ENCODE peak calls at places on chromosomes 3 and 15, in six cellular contexts. One of them, this sample, is unnamed.

GRCh38 chr15:76426941-76427340 is 90.4 kb downstream of the ISL2 start:
- DNase-seq in heart left ventricle: no peak
- DNase-seq in uterus: no peak
- DNase-seq in foreskin fibroblast: no peak
- DNase-seq in choroid plexus epithelial cell: no peak
- DNase-seq in AG09309: no peak
- DNase-seq in this sample: no peak

GRCh38 chr15:38768970-38769369 is 204.4 kb upstream of the RASGRP1 start:
- DNase-seq in heart left ventricle: no peak
- DNase-seq in uterus: peak
- DNase-seq in foreskin fibroblast: peak
- DNase-seq in choroid plexus epithelial cell: peak
- DNase-seq in AG09309: no peak
- DNase-seq in this sample: peak

GRCh38 chr3:173690542-173690941 is 293.0 kb downstream of the NLGN1 start:
- DNase-seq in heart left ventricle: no peak
- DNase-seq in uterus: no peak
- DNase-seq in foreskin fibroblast: peak
- DNase-seq in choroid plexus epithelial cell: peak
- DNase-seq in AG09309: no peak
- DNase-seq in this sample: peak

GRCh38 chr15:100897873-100898490 is 18.4 kb downstream of the ALDH1A3 start:
- DNase-seq in heart left ventricle: no peak
- DNase-seq in uterus: no peak
- DNase-seq in foreskin fibroblast: no peak
- DNase-seq in choroid plexus epithelial cell: no peak
- DNase-seq in AG09309: no peak
- DNase-seq in this sample: no peak

GRCh38 chr15:50593761-50594160 is 47.3 kb upstream of the USP50 start:
- DNase-seq in heart left ventricle: no peak
- DNase-seq in uterus: no peak
- DNase-seq in foreskin fibroblast: no peak
- DNase-seq in choroid plexus epithelial cell: no peak
- DNase-seq in AG09309: no peak
- DNase-seq in this sample: no peak

GRCh38 chr15:101608182-101608581 is 44.0 kb downstream of the TM2D3 start:
- DNase-seq in heart left ventricle: no peak
- DNase-seq in uterus: no peak
- DNase-seq in foreskin fibroblast: no peak
- DNase-seq in choroid plexus epithelial cell: peak
- DNase-seq in AG09309: no peak
- DNase-seq in this sample: no peak

GRCh38 chr15:99485153-99485947 is 80.4 kb upstream of the MEF2A start:
- DNase-seq in heart left ventricle: peak
- DNase-seq in uterus: no peak
- DNase-seq in foreskin fibroblast: no peak
- DNase-seq in choroid plexus epithelial cell: no peak
- DNase-seq in AG09309: no peak
- DNase-seq in this sample: no peak

GRCh38 chr3:71728632-71729342 is 3.6 kb upstream of the EIF4E3 start:
- DNase-seq in heart left ventricle: no peak
- DNase-seq in uterus: no peak
- DNase-seq in foreskin fibroblast: no peak
- DNase-seq in choroid plexus epithelial cell: no peak
- DNase-seq in AG09309: no peak
- DNase-seq in this sample: no peak

GRCh38 chr15:76932090-76932966 is 779 bp downstream of the RCN2 start:
- DNase-seq in heart left ventricle: no peak
- DNase-seq in uterus: no peak
- DNase-seq in foreskin fibroblast: peak
- DNase-seq in choroid plexus epithelial cell: peak
- DNase-seq in AG09309: no peak
- DNase-seq in this sample: peak

GRCh38 chr15:49674370-49674769 is 53.5 kb downstream of the DTWD1 start:
- DNase-seq in heart left ventricle: no peak
- DNase-seq in uterus: no peak
- DNase-seq in foreskin fibroblast: no peak
- DNase-seq in choroid plexus epithelial cell: no peak
- DNase-seq in AG09309: no peak
- DNase-seq in this sample: no peak

GRCh38 chr3:49805367-49805782 is 2.3 kb downstream of the INKA1 start:
- DNase-seq in heart left ventricle: peak
- DNase-seq in uterus: peak
- DNase-seq in foreskin fibroblast: peak
- DNase-seq in choroid plexus epithelial cell: peak
- DNase-seq in AG09309: peak
- DNase-seq in this sample: peak

GRCh38 chr3:33586402-33586801 is 131.7 kb downstream of the CLASP2 start:
- DNase-seq in heart left ventricle: no peak
- DNase-seq in uterus: no peak
- DNase-seq in foreskin fibroblast: no peak
- DNase-seq in choroid plexus epithelial cell: no peak
- DNase-seq in AG09309: no peak
- DNase-seq in this sample: no peak

GRCh38 chr15:59294574-59294960 is 78.1 kb downstream of the MYO1E start:
- DNase-seq in heart left ventricle: no peak
- DNase-seq in uterus: no peak
- DNase-seq in foreskin fibroblast: peak
- DNase-seq in choroid plexus epithelial cell: peak
- DNase-seq in AG09309: peak
- DNase-seq in this sample: no peak

GRCh38 chr3:29240248-29240647 is 40.6 kb upstream of the RBMS3 start:
- DNase-seq in heart left ventricle: no peak
- DNase-seq in uterus: no peak
- DNase-seq in foreskin fibroblast: peak
- DNase-seq in choroid plexus epithelial cell: peak
- DNase-seq in AG09309: no peak
- DNase-seq in this sample: peak

GRCh38 chr3:189267981-189268613 is 96.3 kb downstream of the TPRG1 start:
- DNase-seq in heart left ventricle: no peak
- DNase-seq in uterus: no peak
- DNase-seq in foreskin fibroblast: no peak
- DNase-seq in choroid plexus epithelial cell: peak
- DNase-seq in AG09309: no peak
- DNase-seq in this sample: peak

GRCh38 chr3:12536423-12536822 is 8.9 kb downstream of the MKRN2OS start:
- DNase-seq in heart left ventricle: no peak
- DNase-seq in uterus: no peak
- DNase-seq in foreskin fibroblast: peak
- DNase-seq in choroid plexus epithelial cell: peak
- DNase-seq in AG09309: no peak
- DNase-seq in this sample: peak

GRCh38 chr3:131421301-131421700 is 39.7 kb downstream of the NUDT16 start:
- DNase-seq in heart left ventricle: no peak
- DNase-seq in uterus: no peak
- DNase-seq in foreskin fibroblast: no peak
- DNase-seq in choroid plexus epithelial cell: no peak
- DNase-seq in AG09309: no peak
- DNase-seq in this sample: no peak

GRCh38 chr3:170469151-170470062 is 50.7 kb downstream of the CLDN11 start:
- DNase-seq in heart left ventricle: no peak
- DNase-seq in uterus: peak
- DNase-seq in foreskin fibroblast: peak
- DNase-seq in choroid plexus epithelial cell: peak
- DNase-seq in AG09309: peak
- DNase-seq in this sample: peak

GRCh38 chr3:192818126-192818525 is 90.8 kb upstream of the FGF12 start:
- DNase-seq in heart left ventricle: no peak
- DNase-seq in uterus: no peak
- DNase-seq in foreskin fibroblast: peak
- DNase-seq in choroid plexus epithelial cell: no peak
- DNase-seq in AG09309: no peak
- DNase-seq in this sample: no peak

GRCh38 chr15:59443341-59444081 is 5.5 kb downstream of the FAM81A start:
- DNase-seq in heart left ventricle: no peak
- DNase-seq in uterus: no peak
- DNase-seq in foreskin fibroblast: no peak
- DNase-seq in choroid plexus epithelial cell: no peak
- DNase-seq in AG09309: no peak
- DNase-seq in this sample: no peak

GRCh38 chr3:116028157-116028556 is 404.8 kb downstream of the GAP43 start:
- DNase-seq in heart left ventricle: no peak
- DNase-seq in uterus: no peak
- DNase-seq in foreskin fibroblast: no peak
- DNase-seq in choroid plexus epithelial cell: no peak
- DNase-seq in AG09309: no peak
- DNase-seq in this sample: no peak

GRCh38 chr15:87349181-87349580 is 907.4 kb downstream of the NTRK3 start:
- DNase-seq in heart left ventricle: no peak
- DNase-seq in uterus: no peak
- DNase-seq in foreskin fibroblast: peak
- DNase-seq in choroid plexus epithelial cell: peak
- DNase-seq in AG09309: no peak
- DNase-seq in this sample: no peak

GRCh38 chr3:61940241-61940640 is 378.9 kb downstream of the PTPRG start:
- DNase-seq in heart left ventricle: no peak
- DNase-seq in uterus: no peak
- DNase-seq in foreskin fibroblast: no peak
- DNase-seq in choroid plexus epithelial cell: no peak
- DNase-seq in AG09309: no peak
- DNase-seq in this sample: no peak

GRCh38 chr3:172904817-172905479 is 154.4 kb downstream of the ECT2 start:
- DNase-seq in heart left ventricle: no peak
- DNase-seq in uterus: no peak
- DNase-seq in foreskin fibroblast: peak
- DNase-seq in choroid plexus epithelial cell: no peak
- DNase-seq in AG09309: no peak
- DNase-seq in this sample: no peak

GRCh38 chr3:108472011-108472591 is 38.3 kb downstream of the MYH15 start:
- DNase-seq in heart left ventricle: no peak
- DNase-seq in uterus: no peak
- DNase-seq in foreskin fibroblast: peak
- DNase-seq in choroid plexus epithelial cell: peak
- DNase-seq in AG09309: peak
- DNase-seq in this sample: peak

GRCh38 chr3:100782359-100782758 is 73.1 kb downstream of the TFG start:
- DNase-seq in heart left ventricle: peak
- DNase-seq in uterus: no peak
- DNase-seq in foreskin fibroblast: peak
- DNase-seq in choroid plexus epithelial cell: no peak
- DNase-seq in AG09309: no peak
- DNase-seq in this sample: peak

GRCh38 chr15:41827290-41827879 is 507 bp upstream of the JMJD7 start:
- DNase-seq in heart left ventricle: no peak
- DNase-seq in uterus: no peak
- DNase-seq in foreskin fibroblast: peak
- DNase-seq in choroid plexus epithelial cell: no peak
- DNase-seq in AG09309: no peak
- DNase-seq in this sample: no peak
- TF ChIP-seq CTCF in heart left ventricle: no peak
- TF ChIP-seq CTCF in uterus: no peak
- TF ChIP-seq CTCF in foreskin fibroblast: no peak
- TF ChIP-seq CTCF in choroid plexus epithelial cell: no peak
- TF ChIP-seq CTCF in AG09309: no peak
- TF ChIP-seq CTCF in this sample: no peak

GRCh38 chr15:74836846-74837245 is 6.1 kb downstream of the ULK3 start:
- DNase-seq in heart left ventricle: no peak
- DNase-seq in uterus: no peak
- DNase-seq in foreskin fibroblast: no peak
- DNase-seq in choroid plexus epithelial cell: no peak
- DNase-seq in AG09309: no peak
- DNase-seq in this sample: no peak
- H3K4me3 ChIP-seq in heart left ventricle: no peak
- H3K4me3 ChIP-seq in uterus: no peak
- H3K4me3 ChIP-seq in foreskin fibroblast: no peak
- H3K4me3 ChIP-seq in choroid plexus epithelial cell: no peak
- H3K4me3 ChIP-seq in AG09309: no peak
- H3K4me3 ChIP-seq in this sample: no peak

DNA sequence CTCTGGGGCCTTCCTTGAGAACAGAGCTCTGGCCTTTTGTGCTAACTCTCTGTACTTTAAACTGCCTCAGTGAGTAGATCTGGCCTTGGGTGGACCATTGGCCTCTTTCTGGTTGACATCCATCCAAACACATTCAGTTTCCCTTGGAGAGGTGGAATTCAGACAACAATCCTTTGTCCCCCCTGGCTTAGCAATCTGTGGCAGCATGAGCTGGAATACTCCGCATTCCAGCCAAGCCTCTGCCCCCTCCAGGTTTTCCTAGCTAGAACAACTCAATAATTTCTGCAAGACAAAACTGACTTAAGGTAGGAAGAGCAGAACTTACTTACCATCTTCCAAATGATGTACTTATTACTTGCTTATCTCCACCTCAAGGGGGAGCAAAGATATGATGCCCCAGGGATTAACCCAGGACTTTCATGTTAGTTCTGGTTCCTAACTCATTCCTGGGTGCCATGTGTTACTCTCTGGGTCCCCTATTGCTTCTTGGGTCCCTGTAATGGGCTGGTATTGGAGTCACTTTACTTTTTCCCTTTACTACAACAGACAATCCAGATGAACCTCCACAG is 21.8 kb upstream of the IL16 start:
- DNase-seq in heart left ventricle: no peak
- DNase-seq in uterus: no peak
- DNase-seq in foreskin fibroblast: no peak
- DNase-seq in choroid plexus epithelial cell: no peak
- DNase-seq in AG09309: no peak
- DNase-seq in this sample: no peak
- TF ChIP-seq CTCF in heart left ventricle: no peak
- TF ChIP-seq CTCF in uterus: no peak
- TF ChIP-seq CTCF in foreskin fibroblast: peak
- TF ChIP-seq CTCF in choroid plexus epithelial cell: peak
- TF ChIP-seq CTCF in AG09309: peak
- TF ChIP-seq CTCF in this sample: peak

GRCh38 chr3:129448187-129448895 is 8.3 kb downstream of the IFT122 start:
- DNase-seq in heart left ventricle: no peak
- DNase-seq in uterus: no peak
- DNase-seq in foreskin fibroblast: no peak
- DNase-seq in choroid plexus epithelial cell: no peak
- DNase-seq in AG09309: no peak
- DNase-seq in this sample: no peak

GRCh38 chr3:129442947-129443346 is 2.9 kb downstream of the IFT122 start:
- DNase-seq in heart left ventricle: no peak
- DNase-seq in uterus: no peak
- DNase-seq in foreskin fibroblast: no peak
- DNase-seq in choroid plexus epithelial cell: no peak
- DNase-seq in AG09309: no peak
- DNase-seq in this sample: no peak

GRCh38 chr3:129446926-129447325 is 6.9 kb downstream of the IFT122 start:
- DNase-seq in heart left ventricle: no peak
- DNase-seq in uterus: no peak
- DNase-seq in foreskin fibroblast: no peak
- DNase-seq in choroid plexus epithelial cell: no peak
- DNase-seq in AG09309: no peak
- DNase-seq in this sample: no peak

GRCh38 chr3:129442486-129442885 is 2.5 kb downstream of the IFT122 start:
- DNase-seq in heart left ventricle: no peak
- DNase-seq in uterus: no peak
- DNase-seq in foreskin fibroblast: no peak
- DNase-seq in choroid plexus epithelial cell: no peak
- DNase-seq in AG09309: no peak
- DNase-seq in this sample: no peak

DNA sequence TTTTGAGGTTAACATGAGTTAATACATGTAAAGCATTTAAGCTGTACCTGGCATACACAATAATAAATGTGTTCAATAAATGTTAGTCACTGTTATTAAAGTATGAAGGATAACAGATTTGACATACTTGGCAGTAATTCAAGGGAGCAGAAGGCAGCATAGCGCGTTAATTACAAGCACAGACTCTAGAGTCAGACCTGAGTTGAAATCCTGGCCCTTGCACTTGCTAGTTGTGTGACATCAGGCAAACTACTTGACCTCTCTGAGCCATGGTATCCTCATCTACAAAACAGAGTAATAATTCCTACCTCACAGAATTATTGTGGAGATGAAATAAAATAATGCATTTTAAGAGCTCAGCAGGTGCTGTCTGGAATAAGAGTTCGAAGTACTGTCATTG is 5.4 kb downstream of the IFT122 start:
- DNase-seq in heart left ventricle: no peak
- DNase-seq in uterus: no peak
- DNase-seq in foreskin fibroblast: no peak
- DNase-seq in choroid plexus epithelial cell: no peak
- DNase-seq in AG09309: no peak
- DNase-seq in this sample: no peak
- H3K4me3 ChIP-seq in heart left ventricle: no peak
- H3K4me3 ChIP-seq in uterus: no peak
- H3K4me3 ChIP-seq in foreskin fibroblast: no peak
- H3K4me3 ChIP-seq in choroid plexus epithelial cell: no peak
- H3K4me3 ChIP-seq in AG09309: no peak
- H3K4me3 ChIP-seq in this sample: no peak

This sample was measured in fibroblast of mammary gland.